ENCODE peak calls at places on chromosomes 1 and 21, in six cellular contexts. One of them, this sample, is unnamed.

GRCh38 chr1:92817137-92817697 is 14.6 kb upstream of the RPL5 start:
- DNase-seq in HEK293T: no peak
- DNase-seq in spleen: no peak
- DNase-seq in progenitor cell of endocrine pancreas: no peak
- DNase-seq in WTC11: no peak
- DNase-seq in NCI-H460: no peak
- DNase-seq in this sample: no peak

GRCh38 chr21:38797470-38797869 is 8.3 kb upstream of the ETS2 start:
- DNase-seq in HEK293T: no peak
- DNase-seq in spleen: no peak
- DNase-seq in WTC11: no peak
- DNase-seq in progenitor cell of endocrine pancreas: no peak
- DNase-seq in NCI-H460: no peak
- DNase-seq in this sample: peak

GRCh38 chr1:180805316-180805715 is 107.4 kb upstream of the KIAA1614 start:
- DNase-seq in HEK293T: no peak
- DNase-seq in NCI-H460: no peak
- DNase-seq in progenitor cell of endocrine pancreas: no peak
- DNase-seq in WTC11: no peak
- DNase-seq in spleen: no peak
- DNase-seq in this sample: no peak

GRCh38 chr1:184056921-184057496 is 5.5 kb downstream of the TSEN15 start:
- DNase-seq in NCI-H460: no peak
- DNase-seq in WTC11: no peak
- DNase-seq in spleen: no peak
- DNase-seq in progenitor cell of endocrine pancreas: no peak
- DNase-seq in HEK293T: no peak
- DNase-seq in this sample: no peak

GRCh38 chr1:112337028-112337531 is 58.9 kb upstream of the CTTNBP2NL start:
- DNase-seq in WTC11: peak
- DNase-seq in spleen: no peak
- DNase-seq in HEK293T: peak
- DNase-seq in NCI-H460: peak
- DNase-seq in progenitor cell of endocrine pancreas: no peak
- DNase-seq in this sample: peak

GRCh38 chr1:15413563-15414449 is 4.1 kb downstream of the EFHD2 start:
- DNase-seq in progenitor cell of endocrine pancreas: no peak
- DNase-seq in WTC11: no peak
- DNase-seq in HEK293T: no peak
- DNase-seq in NCI-H460: no peak
- DNase-seq in spleen: no peak
- DNase-seq in this sample: no peak

GRCh38 chr1:218347316-218347712 is 2.2 kb downstream of the TGFB2 start:
- DNase-seq in HEK293T: no peak
- DNase-seq in NCI-H460: peak
- DNase-seq in progenitor cell of endocrine pancreas: no peak
- DNase-seq in WTC11: peak
- DNase-seq in spleen: no peak
- DNase-seq in this sample: no peak

GRCh38 chr1:232393010-232393833 is 236.7 kb downstream of the SIPA1L2 start:
- DNase-seq in progenitor cell of endocrine pancreas: no peak
- DNase-seq in NCI-H460: no peak
- DNase-seq in spleen: no peak
- DNase-seq in HEK293T: no peak
- DNase-seq in WTC11: no peak
- DNase-seq in this sample: no peak

GRCh38 chr1:83512371-83513004 is 486.4 kb downstream of the TTLL7 start:
- DNase-seq in HEK293T: no peak
- DNase-seq in spleen: no peak
- DNase-seq in progenitor cell of endocrine pancreas: no peak
- DNase-seq in WTC11: no peak
- DNase-seq in NCI-H460: no peak
- DNase-seq in this sample: no peak

GRCh38 chr1:16012590-16013219 is 5.1 kb downstream of the HSPB7 start:
- DNase-seq in WTC11: peak
- DNase-seq in spleen: no peak
- DNase-seq in NCI-H460: no peak
- DNase-seq in HEK293T: no peak
- DNase-seq in progenitor cell of endocrine pancreas: peak
- DNase-seq in this sample: no peak

GRCh38 chr21:42595281-42596187 is 57.9 kb upstream of the PDE9A start:
- DNase-seq in spleen: no peak
- DNase-seq in NCI-H460: no peak
- DNase-seq in HEK293T: no peak
- DNase-seq in WTC11: no peak
- DNase-seq in progenitor cell of endocrine pancreas: no peak
- DNase-seq in this sample: no peak

GRCh38 chr1:245031041-245031440 is 123.7 kb upstream of the KIF26B start:
- DNase-seq in spleen: no peak
- DNase-seq in WTC11: no peak
- DNase-seq in NCI-H460: no peak
- DNase-seq in HEK293T: no peak
- DNase-seq in progenitor cell of endocrine pancreas: no peak
- DNase-seq in this sample: no peak

GRCh38 chr1:155759966-155760630 is 71.2 kb downstream of the DAP3 start:
- DNase-seq in NCI-H460: no peak
- DNase-seq in WTC11: no peak
- DNase-seq in spleen: no peak
- DNase-seq in progenitor cell of endocrine pancreas: no peak
- DNase-seq in HEK293T: no peak
- DNase-seq in this sample: no peak

GRCh38 chr1:181714428-181714827 is 231.1 kb downstream of the CACNA1E start:
- DNase-seq in NCI-H460: no peak
- DNase-seq in WTC11: no peak
- DNase-seq in spleen: no peak
- DNase-seq in progenitor cell of endocrine pancreas: no peak
- DNase-seq in HEK293T: no peak
- DNase-seq in this sample: no peak

GRCh38 chr1:235990376-235990795 is 74.5 kb downstream of the NID1 start:
- DNase-seq in progenitor cell of endocrine pancreas: no peak
- DNase-seq in NCI-H460: no peak
- DNase-seq in spleen: no peak
- DNase-seq in HEK293T: no peak
- DNase-seq in WTC11: no peak
- DNase-seq in this sample: no peak

GRCh38 chr1:234914606-234915290 is 213.9 kb downstream of the TOMM20 start:
- DNase-seq in NCI-H460: no peak
- DNase-seq in WTC11: no peak
- DNase-seq in progenitor cell of endocrine pancreas: no peak
- DNase-seq in HEK293T: no peak
- DNase-seq in spleen: no peak
- DNase-seq in this sample: no peak

GRCh38 chr1:16017461-16018303 is at the start of gene HSPB7:
- DNase-seq in NCI-H460: no peak
- DNase-seq in WTC11: peak
- DNase-seq in spleen: no peak
- DNase-seq in progenitor cell of endocrine pancreas: no peak
- DNase-seq in HEK293T: peak
- DNase-seq in this sample: no peak

GRCh38 chr21:31609081-31609480 is 50.4 kb upstream of the SOD1 start:
- DNase-seq in HEK293T: no peak
- DNase-seq in WTC11: peak
- DNase-seq in progenitor cell of endocrine pancreas: no peak
- DNase-seq in spleen: no peak
- DNase-seq in NCI-H460: no peak
- DNase-seq in this sample: no peak

GRCh38 chr1:100494393-100495084 is 43.4 kb upstream of the GPR88 start:
- DNase-seq in NCI-H460: no peak
- DNase-seq in spleen: no peak
- DNase-seq in HEK293T: no peak
- DNase-seq in progenitor cell of endocrine pancreas: no peak
- DNase-seq in WTC11: no peak
- DNase-seq in this sample: no peak

GRCh38 chr21:37368536-37369279 is 2.1 kb downstream of the DYRK1A start:
- DNase-seq in spleen: no peak
- DNase-seq in HEK293T: no peak
- DNase-seq in NCI-H460: no peak
- DNase-seq in progenitor cell of endocrine pancreas: no peak
- DNase-seq in WTC11: no peak
- DNase-seq in this sample: peak